ENCODE peak calls at places on chromosomes 7 and 10, in seven cellular contexts. K, R, L, B, J, E and P are unnamed samples. For H3K4me1 and H3K36me3, the result is how much of the 10 kb centered on the place peaks cover.

GRCh38 chr10:60359066-60359465 is 30.6 kb downstream of the ANK3 start:
- DNase-seq in K (no peak), R (no peak), L (no peak), B (no peak), J (no peak), E (no peak), P (no peak)

GRCh38 chr10:44882146-44882720 is 28.9 kb upstream of the TMEM72 start:
- DNase-seq in K (no peak), R (no peak), L (no peak), B (no peak), J (peak), E (no peak), P (no peak)

GRCh38 chr7:30348083-30348560 is 63.7 kb downstream of the ZNRF2 start:
- DNase-seq in K (peak), R (no peak), L (no peak), B (peak), J (no peak), E (peak), P (peak)

GRCh38 chr10:100041620-100042019 is 31.9 kb upstream of the DNMBP start:
- DNase-seq in K (no peak), R (no peak), L (no peak), B (no peak), J (no peak), E (no peak), P (no peak)

GRCh38 chr10:72081772-72082590 is 6.4 kb downstream of the SPOCK2 start:
- DNase-seq in K (no peak), R (no peak), L (no peak), B (no peak), J (no peak), E (no peak), P (peak)

GRCh38 chr10:6553937-6554336 is 26.1 kb downstream of the PRKCQ start:
- DNase-seq in K (no peak), R (no peak), L (no peak), B (no peak), J (no peak), E (no peak), P (no peak)

GRCh38 chr10:20146004-20146403 is 329.8 kb downstream of the PLXDC2 start:
- DNase-seq in K (no peak), R (no peak), L (no peak), B (no peak), J (no peak), E (no peak), P (no peak)

GRCh38 chr7:22429386-22429785 is 70.6 kb downstream of the STEAP1B start:
- DNase-seq in K (no peak), R (no peak), L (no peak), B (no peak), J (no peak), E (no peak), P (no peak)

GRCh38 chr10:14949291-14949690 is 4.6 kb downstream of the DCLRE1C start:
- DNase-seq in K (no peak), R (no peak), L (no peak), B (no peak), J (no peak), E (no peak), P (no peak)

GRCh38 chr7:111357691-111358090 is 204.6 kb downstream of the IMMP2L start:
- DNase-seq in K (no peak), R (no peak), L (no peak), B (peak), J (no peak), E (peak), P (no peak)

GRCh38 chr10:132551808-132552130 is 14.2 kb downstream of the INPP5A start:
- DNase-seq in K (no peak), R (no peak), L (no peak), B (no peak), J (no peak), E (no peak), P (peak)

GRCh38 chr10:14477408-14477710 is 146.6 kb upstream of the FRMD4A start:
- DNase-seq in K (no peak), R (no peak), L (no peak), B (peak), J (no peak), E (no peak), P (no peak)

GRCh38 chr10:30986027-30986672 is 45.5 kb downstream of the ZNF438 start:
- DNase-seq in K (no peak), R (no peak), L (no peak), B (peak), J (no peak), E (peak), P (no peak)

GRCh38 chr7:116672596-116673503 is 854 bp downstream of the MET start:
- DNase-seq in K (no peak), R (peak), L (no peak), B (peak), J (peak), E (peak), P (peak)

GRCh38 chr10:44380829-44381600 is 3.9 kb downstream of the CXCL12 start:
- DNase-seq in K (no peak), R (no peak), L (no peak), B (no peak), J (peak), E (no peak), P (no peak)

GRCh38 chr7:116797611-116798010 is 64.8 kb upstream of the CAPZA2 start:
- DNase-seq in K (no peak), R (no peak), L (no peak), B (peak), J (no peak), E (peak), P (no peak)

GRCh38 chr7:70006411-70006920 is 408.2 kb downstream of the AUTS2 start:
- DNase-seq in K (no peak), R (no peak), L (no peak), B (no peak), J (no peak), E (no peak), P (no peak)

GRCh38 chr7:91212592-91212991 is 51.6 kb upstream of the FZD1 start:
- DNase-seq in K (no peak), R (no peak), L (no peak), B (peak), J (no peak), E (no peak), P (no peak)

GRCh38 chr7:6398943-6399342 is 48.8 kb downstream of the DAGLB start:
- DNase-seq in K (no peak), R (no peak), L (no peak), B (peak), J (no peak), E (no peak), P (no peak)

GRCh38 chr7:48298779-48299178 is 127.5 kb downstream of the ABCA13 start:
- DNase-seq in K (no peak), R (no peak), L (no peak), B (peak), J (no peak), E (peak), P (no peak)

GRCh38 chr10:97708976-97709745 is 4.4 kb upstream of the MARVELD1 start:
- DNase-seq in K (no peak), R (peak), L (no peak), B (peak), J (peak), E (peak), P (peak)

DNA sequence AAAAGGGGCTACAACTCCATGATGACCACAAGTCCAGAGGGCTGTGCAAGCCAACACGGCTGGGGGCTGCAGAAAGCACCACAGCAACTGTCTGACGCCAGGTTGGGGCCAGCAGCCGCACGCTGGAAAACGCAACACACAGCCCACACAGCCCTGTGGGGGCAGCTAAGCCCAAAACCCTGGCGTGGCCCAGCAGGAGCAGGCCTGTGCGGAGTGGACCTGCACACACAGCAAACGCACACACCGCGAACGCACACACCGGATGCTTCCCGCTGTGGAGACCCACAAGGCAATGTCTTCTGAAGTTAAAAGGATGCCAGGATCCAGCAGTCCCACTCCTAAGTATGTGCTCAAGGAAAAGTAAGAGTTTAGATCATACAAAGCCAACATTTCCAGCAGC is 121.2 kb downstream of the MAD1L1 start:
- DNase-seq in K (no peak), R (no peak), L (no peak), B (no peak), J (no peak), E (no peak), P (no peak)
- H3K4me1 ChIP-seq in K (half or more), R (under half), L (under half), B (under half), J (under half), E (under half), P (under half)

DNA sequence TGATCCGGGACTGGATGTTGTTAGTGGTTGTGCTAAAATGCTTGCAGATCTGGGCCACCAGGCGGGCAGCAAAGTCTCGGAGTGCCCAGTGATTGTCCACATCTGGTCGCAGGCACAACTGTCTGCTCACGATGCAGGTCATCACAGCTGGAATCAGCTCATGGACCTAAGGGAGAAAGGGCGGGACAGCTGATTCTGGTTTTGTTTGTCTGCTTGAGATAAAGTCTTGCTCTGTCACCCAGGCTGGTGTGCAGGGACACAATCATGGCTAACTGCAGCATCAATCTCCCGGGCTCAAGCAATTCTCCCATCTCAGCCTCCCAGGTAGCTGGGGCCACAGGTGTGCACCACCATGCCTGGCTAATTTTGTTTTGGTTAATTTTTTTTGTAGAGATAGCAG is 8.0 kb downstream of the TAF6 start:
- DNase-seq in K (no peak), R (no peak), L (no peak), B (no peak), J (no peak), E (no peak), P (no peak)
- H3K36me3 ChIP-seq in K (under half), R (under half), L (half or more), B (under half), J (under half), E (under half), P (under half)

GRCh38 chr10:91551856-91552255 is 81.0 kb downstream of the PPP1R3C start:
- DNase-seq in K (peak), R (peak), L (no peak), B (peak), J (peak), E (peak), P (no peak)

GRCh38 chr10:91552260-91552659 is 80.6 kb downstream of the PPP1R3C start:
- DNase-seq in K (no peak), R (no peak), L (no peak), B (no peak), J (no peak), E (no peak), P (no peak)

GRCh38 chr10:91555455-91555854 is 77.4 kb downstream of the PPP1R3C start:
- DNase-seq in K (no peak), R (no peak), L (no peak), B (no peak), J (no peak), E (no peak), P (no peak)

GRCh38 chr10:91549296-91549695 is 83.6 kb downstream of the PPP1R3C start:
- DNase-seq in K (no peak), R (no peak), L (no peak), B (peak), J (no peak), E (no peak), P (no peak)

GRCh38 chr10:91552706-91553105 is 80.2 kb downstream of the PPP1R3C start:
- DNase-seq in K (peak), R (no peak), L (no peak), B (no peak), J (peak), E (peak), P (no peak)
- TF ChIP-seq CTCF in K (peak), R (no peak), L (peak), B (peak), J (peak), E (peak), P (no peak)

GRCh38 chr7:28984219-28984618 is 26.1 kb upstream of the TRIL start:
- DNase-seq in K (no peak), R (no peak), L (no peak), B (no peak), J (no peak), E (no peak), P (no peak)

GRCh38 chr7:28979791-28980190 is 21.7 kb upstream of the TRIL start:
- DNase-seq in K (no peak), R (no peak), L (no peak), B (no peak), J (no peak), E (no peak), P (no peak)

GRCh38 chr7:28983396-28984190 is 25.5 kb upstream of the TRIL start:
- DNase-seq in K (no peak), R (no peak), L (no peak), B (no peak), J (no peak), E (no peak), P (no peak)

GRCh38 chr7:28980504-28981281 is 22.6 kb upstream of the TRIL start:
- DNase-seq in K (no peak), R (no peak), L (no peak), B (peak), J (no peak), E (no peak), P (no peak)

DNA sequence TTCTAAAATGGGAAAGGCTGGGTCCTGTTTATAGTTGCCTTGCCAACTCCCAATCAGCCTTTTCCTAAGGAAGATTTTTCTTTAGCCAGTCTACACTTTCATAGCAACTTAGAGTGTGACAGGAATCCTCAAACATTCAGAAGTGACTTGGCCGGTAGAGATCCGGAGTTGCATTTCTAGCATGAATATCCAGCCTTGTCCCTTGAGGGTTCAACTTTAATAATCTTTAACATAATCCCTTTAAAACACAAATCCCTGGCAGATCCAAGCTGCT is 23.1 kb upstream of the TRIL start:
- DNase-seq in K (no peak), R (no peak), L (no peak), B (no peak), J (no peak), E (no peak), P (no peak)
- H3K4me1 ChIP-seq in K (under half), R (under half), L (under half), B (under half), J (under half), E (under half), P (under half)

GRCh38 chr10:34590802-34591201 is 224.3 kb downstream of the PARD3 start:
- DNase-seq in K (no peak), R (no peak), L (no peak), B (no peak), J (peak), E (no peak), P (no peak)
- H3K36me3 ChIP-seq in K (under half), R (under half), L (under half), B (under half), J (under half), E (under half), P (under half)

DNA sequence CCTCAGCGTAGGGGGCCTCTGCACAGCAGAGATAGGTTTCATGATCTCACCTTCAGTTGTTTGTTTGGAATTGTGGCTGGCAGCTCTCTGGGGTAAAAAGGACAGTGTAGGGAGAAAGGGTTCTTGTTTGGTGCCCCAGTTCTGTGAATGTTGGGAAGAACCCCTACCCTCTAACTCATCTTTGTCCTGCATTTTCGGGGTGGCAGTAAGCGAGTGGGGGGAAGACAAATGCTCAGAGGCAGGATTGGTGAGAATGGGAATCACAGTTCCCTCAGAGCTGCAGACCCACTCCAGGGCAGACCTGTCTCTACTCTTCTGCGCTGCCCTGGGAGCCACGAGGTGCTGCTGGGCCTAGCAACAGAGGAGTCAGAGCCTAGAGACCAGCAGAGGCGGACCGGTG is 1.8 kb upstream of the LBX1 start:
- DNase-seq in K (no peak), R (no peak), L (no peak), B (no peak), J (no peak), E (no peak), P (no peak)
- TF ChIP-seq CTCF in K (no peak), R (no peak), L (no peak), B (no peak), J (no peak), E (no peak), P (no peak)

GRCh38 chr10:80579370-80579769 is 41.7 kb downstream of the SH2D4B start:
- DNase-seq in K (no peak), R (no peak), L (no peak), B (no peak), J (no peak), E (no peak), P (no peak)
- H3K4me1 ChIP-seq in K (under half), R (under half), L (under half), B (under half), J (under half), E (under half), P (under half)

GRCh38 chr10:125033146-125033924 is 91.4 kb downstream of the ZRANB1 start:
- DNase-seq in K (no peak), R (no peak), L (no peak), B (no peak), J (no peak), E (no peak), P (no peak)
- H3K36me3 ChIP-seq in K (under half), R (under half), L (under half), B (under half), J (under half), E (under half), P (under half)

GRCh38 chr10:63977329-63977923 is 456.2 kb downstream of the REEP3 start:
- DNase-seq in K (peak), R (no peak), L (no peak), B (no peak), J (peak), E (peak), P (no peak)
- TF ChIP-seq CTCF in K (peak), R (no peak), L (no peak), B (peak), J (peak), E (peak), P (peak)

DNA sequence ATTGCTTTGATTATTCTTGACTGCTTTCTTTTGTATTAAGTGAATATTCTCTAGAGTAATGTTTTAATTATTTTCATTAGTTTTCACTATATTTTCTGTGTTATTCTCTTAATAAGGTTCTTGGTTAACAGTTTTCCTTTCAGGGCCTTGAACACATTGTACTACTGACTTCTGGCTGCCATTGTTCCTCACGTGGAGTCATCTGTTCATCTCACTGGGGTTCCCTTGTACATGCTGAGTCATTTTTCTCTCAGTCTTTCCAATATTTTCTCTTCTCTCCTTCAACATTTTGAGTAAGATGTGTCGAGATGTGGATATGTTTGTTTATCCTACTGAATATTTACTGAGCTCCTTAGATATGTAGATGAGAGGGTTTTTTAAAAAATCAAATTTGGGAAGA is 400.7 kb downstream of the TCERG1L start:
- DNase-seq in K (no peak), R (no peak), L (no peak), B (no peak), J (no peak), E (no peak), P (no peak)
- H3K4me1 ChIP-seq in K (under half), R (under half), L (under half), B (under half), J (under half), E (under half), P (under half)